ENCODE peak calls at places on chromosomes 5 and 9, in four cellular contexts. One of them, this sample, is unnamed. For H3K36me3, the result is how much of the 10 kb centered on the place peaks cover.

GRCh38 chr5:172772112-172772906 is 1.3 kb upstream of the DUSP1 start:
- DNase-seq in mammary epithelial cell: peak
- DNase-seq in H1: peak
- DNase-seq in K562: peak
- DNase-seq in this sample: peak

GRCh38 chr5:125794922-125795321 is 628.3 kb upstream of the GRAMD2B start:
- DNase-seq in mammary epithelial cell: no peak
- DNase-seq in H1: no peak
- DNase-seq in K562: no peak
- DNase-seq in this sample: no peak

GRCh38 chr5:24226492-24226891 is 418.3 kb downstream of the CDH10 start:
- DNase-seq in mammary epithelial cell: peak
- DNase-seq in H1: no peak
- DNase-seq in K562: no peak
- DNase-seq in this sample: no peak

GRCh38 chr5:138568061-138568824 is 7.0 kb downstream of the HSPA9 start:
- DNase-seq in mammary epithelial cell: no peak
- DNase-seq in H1: no peak
- DNase-seq in K562: no peak
- DNase-seq in this sample: no peak

GRCh38 chr5:8683528-8683927 is 814.6 kb downstream of the MTRR start:
- DNase-seq in mammary epithelial cell: no peak
- DNase-seq in H1: no peak
- DNase-seq in K562: no peak
- DNase-seq in this sample: no peak

GRCh38 chr5:850511-851006 is at the start of gene ZDHHC11:
- DNase-seq in mammary epithelial cell: no peak
- DNase-seq in H1: peak
- DNase-seq in K562: peak
- DNase-seq in this sample: peak

GRCh38 chr9:111897831-111898144 is 1.2 kb downstream of the UGCG start:
- DNase-seq in mammary epithelial cell: no peak
- DNase-seq in H1: no peak
- DNase-seq in K562: no peak
- DNase-seq in this sample: no peak

GRCh38 chr5:150630459-150631325 is 9.8 kb upstream of the SYNPO start:
- DNase-seq in mammary epithelial cell: no peak
- DNase-seq in H1: no peak
- DNase-seq in K562: no peak
- DNase-seq in this sample: no peak

DNA sequence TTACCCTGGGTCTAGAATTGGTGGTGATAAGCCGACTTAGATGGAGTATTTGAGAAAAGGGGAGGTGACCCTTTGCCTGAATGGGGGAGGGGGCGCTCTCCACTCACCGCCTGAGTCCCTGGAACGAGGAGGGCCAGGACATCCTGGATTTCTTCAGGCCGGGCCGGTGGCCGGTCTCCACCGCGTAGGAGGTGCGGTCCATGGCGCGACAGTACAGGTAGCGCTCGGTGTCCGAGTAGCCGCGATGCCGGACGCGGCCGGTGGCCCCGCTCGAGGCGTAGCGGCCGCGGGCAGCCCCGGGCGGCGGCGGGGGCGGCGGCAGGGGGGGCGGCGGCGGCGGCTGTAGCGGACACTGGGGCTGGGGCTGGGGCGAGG is 478 bp downstream of the PDE4D start:
- DNase-seq in mammary epithelial cell: no peak
- DNase-seq in H1: peak
- DNase-seq in K562: no peak
- DNase-seq in this sample: peak
- TF ChIP-seq EZH2 in mammary epithelial cell: no peak
- TF ChIP-seq EZH2 in H1: peak
- TF ChIP-seq EZH2 in K562: no peak
- TF ChIP-seq EZH2 in this sample: peak

GRCh38 chr5:160001457-160001856 is 7.5 kb upstream of the TTC1 start:
- DNase-seq in mammary epithelial cell: no peak
- DNase-seq in H1: no peak
- DNase-seq in K562: no peak
- DNase-seq in this sample: no peak
- H3K36me3 ChIP-seq in mammary epithelial cell: under half
- H3K36me3 ChIP-seq in H1: under half
- H3K36me3 ChIP-seq in K562: under half
- H3K36me3 ChIP-seq in this sample: under half

DNA sequence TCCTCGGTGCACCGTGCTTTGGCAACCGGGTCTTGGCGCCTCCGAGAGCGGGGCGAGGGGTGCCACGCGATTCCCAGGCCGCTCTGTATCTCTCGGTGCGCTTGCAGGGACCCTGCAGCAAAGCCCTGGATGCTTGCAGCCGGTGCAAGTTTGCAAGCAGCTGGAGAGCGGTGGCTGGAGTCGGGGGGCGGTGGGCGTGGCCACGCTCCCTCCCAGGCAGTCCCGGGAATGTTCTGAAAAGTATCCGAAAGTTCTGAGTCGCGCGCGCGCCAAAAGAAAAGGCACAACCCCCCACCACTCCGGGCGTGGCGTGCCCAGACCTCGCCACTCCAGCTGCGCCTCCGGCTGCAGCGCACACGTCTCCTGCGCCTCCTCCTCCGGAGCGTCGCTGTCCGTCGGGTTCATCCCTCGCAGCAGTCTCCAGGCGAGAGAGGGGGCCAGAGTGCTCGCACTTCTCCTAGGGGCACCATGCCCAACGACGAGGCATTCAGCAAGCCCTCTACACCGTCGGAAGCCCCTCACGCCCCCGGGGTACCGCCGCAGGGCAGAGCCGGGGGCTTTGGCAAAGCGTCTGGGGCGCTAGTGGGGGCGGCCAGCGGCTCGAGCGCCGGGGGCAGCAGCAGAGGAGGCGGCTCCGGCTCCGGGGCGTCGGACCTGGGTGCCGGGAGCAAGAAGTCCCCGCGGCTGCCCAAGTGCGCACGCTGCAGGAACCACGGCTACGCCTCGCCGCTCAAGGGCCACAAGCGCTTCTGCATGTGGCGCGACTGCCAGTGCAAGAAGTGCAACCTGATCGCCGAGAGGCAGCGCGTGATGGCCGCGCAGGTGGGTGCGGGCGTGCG is at the start of gene DMRT1:
- DNase-seq in mammary epithelial cell: no peak
- DNase-seq in H1: peak
- DNase-seq in K562: no peak
- DNase-seq in this sample: peak
- H3K9ac ChIP-seq in mammary epithelial cell: no peak
- H3K9ac ChIP-seq in H1: no peak
- H3K9ac ChIP-seq in K562: no peak
- H3K9ac ChIP-seq in this sample: no peak

GRCh38 chr5:83471405-83472212 is at the start of gene VCAN:
- DNase-seq in mammary epithelial cell: peak
- DNase-seq in H1: no peak
- DNase-seq in K562: peak
- DNase-seq in this sample: peak
- TF ChIP-seq EZH2 in mammary epithelial cell: no peak
- TF ChIP-seq EZH2 in H1: no peak
- TF ChIP-seq EZH2 in K562: no peak
- TF ChIP-seq EZH2 in this sample: no peak

GRCh38 chr9:122342323-122343050 is 28.3 kb upstream of the PTGS1 start:
- DNase-seq in mammary epithelial cell: no peak
- DNase-seq in H1: no peak
- DNase-seq in K562: no peak
- DNase-seq in this sample: peak
- H3K36me3 ChIP-seq in mammary epithelial cell: under half
- H3K36me3 ChIP-seq in H1: under half
- H3K36me3 ChIP-seq in K562: under half
- H3K36me3 ChIP-seq in this sample: under half

GRCh38 chr9:94920439-94920951 is 194.0 kb downstream of the AOPEP start:
- DNase-seq in mammary epithelial cell: no peak
- DNase-seq in H1: no peak
- DNase-seq in K562: no peak
- DNase-seq in this sample: no peak
- H3K9ac ChIP-seq in mammary epithelial cell: no peak
- H3K9ac ChIP-seq in H1: no peak
- H3K9ac ChIP-seq in K562: no peak
- H3K9ac ChIP-seq in this sample: no peak

DNA sequence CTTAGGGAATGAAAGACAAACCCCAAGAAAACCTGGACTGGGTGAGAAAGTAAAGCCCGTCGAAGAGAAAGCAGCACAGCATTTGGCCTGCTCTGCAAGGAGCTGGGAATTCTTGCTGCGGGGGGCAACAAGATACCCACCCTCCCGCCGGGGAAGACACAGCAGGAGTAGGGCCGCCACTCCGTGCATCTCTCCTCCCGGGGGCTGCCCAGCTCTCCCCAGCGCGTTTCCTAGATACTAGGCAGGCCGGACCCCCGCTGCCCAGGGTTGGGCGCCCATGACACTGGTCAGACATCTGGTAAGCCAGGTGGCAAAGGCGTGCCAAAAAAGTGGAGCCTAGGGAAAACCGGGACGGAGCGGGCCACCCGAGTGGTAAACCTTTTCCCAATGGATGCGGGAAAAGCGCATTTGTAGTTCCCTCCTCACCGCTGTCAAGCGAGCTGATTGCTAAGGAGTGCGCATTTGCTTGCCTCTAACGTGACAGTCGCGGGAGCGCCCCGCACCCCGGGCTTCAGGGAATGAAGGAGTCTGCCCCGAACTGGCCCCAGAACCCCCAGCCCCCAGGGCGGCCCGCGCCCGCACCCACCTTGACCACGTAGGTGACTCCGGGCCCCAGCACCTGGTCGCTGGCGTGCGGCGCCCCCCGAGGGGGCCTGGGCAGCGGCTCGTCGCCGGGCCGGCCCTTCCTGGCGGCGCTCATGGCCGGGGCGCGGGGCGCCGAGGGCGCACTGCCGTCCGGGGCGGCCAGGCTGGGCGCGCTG is 1.0 kb downstream of the SHC3 start:
- DNase-seq in mammary epithelial cell: no peak
- DNase-seq in H1: peak
- DNase-seq in K562: no peak
- DNase-seq in this sample: peak
- TF ChIP-seq EZH2 in mammary epithelial cell: peak
- TF ChIP-seq EZH2 in H1: peak
- TF ChIP-seq EZH2 in K562: no peak
- TF ChIP-seq EZH2 in this sample: peak

DNA sequence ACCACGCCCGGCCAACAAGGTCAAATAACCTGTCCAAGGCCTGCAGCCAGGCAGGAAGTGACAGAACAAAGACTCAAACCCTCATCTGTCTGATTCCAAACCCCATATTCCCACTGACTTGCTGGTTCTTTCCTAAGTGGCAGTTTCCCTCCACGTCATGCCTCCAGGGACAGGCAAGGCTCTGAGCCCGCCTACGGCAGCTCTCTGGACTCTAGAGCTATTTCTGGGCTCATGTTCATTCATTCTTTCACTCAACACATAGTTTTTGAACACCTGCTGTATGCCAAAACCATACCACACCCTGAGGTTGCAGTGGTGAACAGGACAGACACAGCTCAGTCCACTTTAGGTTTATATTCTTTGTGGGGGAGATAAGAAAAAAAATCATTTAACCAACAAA is 5.2 kb upstream of the FBP1 start:
- DNase-seq in mammary epithelial cell: no peak
- DNase-seq in H1: no peak
- DNase-seq in K562: no peak
- DNase-seq in this sample: no peak
- H3K36me3 ChIP-seq in mammary epithelial cell: under half
- H3K36me3 ChIP-seq in H1: under half
- H3K36me3 ChIP-seq in K562: under half
- H3K36me3 ChIP-seq in this sample: under half

This sample was measured in neural progenitor cell.